ENCODE peak calls at places on chromosomes 4 and X, in six cellular contexts. S is stomach; C is tibial nerve; Q is pancreas; N is CD8-positive, alpha-beta T cell; E is IMR-90. K is an unnamed sample. For H3K4me1 and H3K27me3, the result is how much of the 10 kb centered on the place peaks cover.

GRCh38 chrX:128975716-128976115 is 547.6 kb downstream of the SMARCA1 start:
- DNase-seq in N (no peak), S (peak), C (peak), E (no peak), Q (peak), K (no peak)

GRCh38 chr4:53644607-53645006 is 53.3 kb upstream of the LNX1 start:
- DNase-seq in N (no peak), Q (peak), S (peak), E (no peak), C (no peak), K (peak)

GRCh38 chr4:133149932-133150642 is 993 bp downstream of the PCDH10 start:
- DNase-seq in E (no peak), S (no peak), N (no peak), Q (no peak), C (no peak), K (no peak)

GRCh38 chr4:180281726-180282125 is 1961.5 kb upstream of the TENM3 start:
- DNase-seq in Q (no peak), E (no peak), N (no peak), S (no peak), C (no peak), K (no peak)

GRCh38 chr4:21544410-21544809 is 404.2 kb downstream of the KCNIP4 start:
- DNase-seq in Q (no peak), E (no peak), N (no peak), C (no peak), S (no peak), K (no peak)

GRCh38 chrX:50638123-50638522 is 167.5 kb upstream of the DGKK start:
- DNase-seq in N (no peak), E (no peak), C (no peak), S (no peak), Q (no peak), K (peak)

GRCh38 chr4:154683956-154684681 is 59.7 kb upstream of the LRAT start:
- DNase-seq in C (no peak), S (no peak), Q (no peak), E (no peak), N (no peak), K (no peak)

GRCh38 chrX:10110984-10111363 is 45.8 kb upstream of the CLCN4 start:
- DNase-seq in N (peak), C (no peak), E (no peak), Q (no peak), S (no peak), K (no peak)

GRCh38 chr4:2944091-2944482 is 19.1 kb downstream of the NOP14 start:
- DNase-seq in S (no peak), Q (no peak), N (peak), C (no peak), E (no peak), K (no peak)

GRCh38 chr4:121140712-121141111 is 23.4 kb downstream of the TNIP3 start:
- DNase-seq in C (no peak), N (no peak), S (no peak), Q (no peak), E (peak), K (no peak)

GRCh38 chr4:38673109-38673978 is 9.3 kb downstream of the KLF3 start:
- DNase-seq in C (peak), S (peak), Q (no peak), E (no peak), N (no peak), K (peak)

GRCh38 chrX:5051831-5052491 is 1176.7 kb downstream of the NLGN4X start:
- DNase-seq in Q (no peak), C (peak), E (no peak), N (no peak), S (no peak), K (peak)

GRCh38 chrX:47662144-47662657 is 3.2 kb upstream of the UXT start:
- DNase-seq in S (no peak), C (no peak), N (no peak), Q (no peak), E (peak), K (no peak)

GRCh38 chr4:67892905-67893304 is 9.1 kb upstream of the TMPRSS11D start:
- DNase-seq in E (no peak), Q (no peak), N (no peak), C (no peak), S (no peak), K (no peak)

GRCh38 chr4:153209410-153209809 is 5.2 kb downstream of the TRIM2 start:
- DNase-seq in S (peak), E (no peak), Q (no peak), C (no peak), N (no peak), K (no peak)

GRCh38 chrX:42748067-42748850 is 29.7 kb downstream of the PPP1R2C start:
- DNase-seq in Q (no peak), S (no peak), N (no peak), C (no peak), E (peak), K (no peak)

GRCh38 chrX:53082773-53083616 is 828 bp downstream of the TSPYL2 start:
- DNase-seq in Q (no peak), C (no peak), E (no peak), N (no peak), S (no peak), K (no peak)

GRCh38 chr4:135434936-135435335 is 1233.3 kb upstream of the PABPC4L start:
- DNase-seq in S (no peak), N (no peak), E (no peak), Q (no peak), C (no peak), K (no peak)

GRCh38 chr4:184763150-184763780 is 29.4 kb upstream of the CENPU start:
- DNase-seq in E (peak), S (no peak), C (no peak), Q (no peak), N (no peak), K (no peak)

GRCh38 chr4:3317656-3318211 is 24.9 kb downstream of the RGS12 start:
- DNase-seq in S (peak), E (no peak), Q (peak), C (no peak), N (no peak), K (no peak)

GRCh38 chr4:144399927-144400326 is 246.0 kb upstream of the HHIP start:
- DNase-seq in E (peak), S (no peak), C (peak), Q (no peak), N (no peak), K (no peak)

GRCh38 chrX:12548746-12549145 is 242.5 kb upstream of the PRPS2 start:
- DNase-seq in N (no peak), S (no peak), C (no peak), Q (no peak), E (peak), K (no peak)

GRCh38 chr4:104421576-104421975 is 73.1 kb downstream of the CXXC4 start:
- DNase-seq in C (no peak), E (no peak), S (no peak), Q (no peak), N (no peak), K (no peak)

GRCh38 chrX:155695419-155695818 is 82.7 kb upstream of the TMLHE start:
- DNase-seq in N (no peak), E (no peak), C (no peak), Q (no peak), S (no peak), K (no peak)

GRCh38 chr4:23680616-23681518 is 209.0 kb downstream of the PPARGC1A start:
- DNase-seq in E (peak), Q (no peak), S (no peak), N (no peak), C (no peak), K (no peak)

DNA sequence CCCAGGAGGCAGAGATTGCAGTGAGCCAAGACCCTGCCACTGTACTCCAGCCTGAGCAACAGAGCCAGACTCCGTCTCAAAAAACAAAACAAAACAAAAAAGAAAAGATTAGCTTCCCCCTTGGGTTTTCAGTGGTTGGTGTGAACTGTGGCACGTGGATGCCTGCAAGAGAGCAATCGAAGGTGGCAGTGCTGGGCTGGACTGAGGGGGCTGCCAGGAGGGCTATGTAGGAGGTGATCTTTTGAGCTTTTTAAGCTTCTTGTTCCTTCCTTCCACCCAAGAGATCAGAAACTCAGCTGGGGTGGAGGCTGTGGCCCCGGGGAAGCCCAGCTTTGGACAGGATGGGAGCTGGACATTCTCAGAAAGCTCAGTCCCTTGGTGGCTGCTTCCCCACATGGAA is 49.6 kb downstream of the PRPS1 start:
- DNase-seq in N (no peak), E (no peak), Q (no peak), S (no peak), C (no peak), K (no peak)
- H3K4me1 ChIP-seq in N (half or more), E (under half), Q (under half), S (under half), C (half or more), K (half or more)

GRCh38 chrX:143635915-143636314 is at the start of gene SLITRK4:
- DNase-seq in Q (no peak), E (no peak), C (no peak), S (no peak), N (no peak), K (no peak)

GRCh38 chrX:143634701-143635442 is 1.0 kb downstream of the SLITRK4 start:
- DNase-seq in E (no peak), C (no peak), S (no peak), Q (peak), N (no peak), K (peak)

GRCh38 chrX:143634373-143634685 is 1.6 kb downstream of the SLITRK4 start:
- DNase-seq in E (no peak), C (no peak), N (no peak), Q (peak), S (no peak), K (no peak)

GRCh38 chrX:143632625-143633387 is 3.1 kb downstream of the SLITRK4 start:
- DNase-seq in N (no peak), S (no peak), C (no peak), E (no peak), Q (no peak), K (no peak)

GRCh38 chrX:143633530-143634372 is 2.1 kb downstream of the SLITRK4 start:
- DNase-seq in S (no peak), Q (peak), E (no peak), C (no peak), N (no peak), K (peak)
- H3K4me3 ChIP-seq in S (peak), Q (peak), E (no peak), C (peak), N (no peak), K (peak)

DNA sequence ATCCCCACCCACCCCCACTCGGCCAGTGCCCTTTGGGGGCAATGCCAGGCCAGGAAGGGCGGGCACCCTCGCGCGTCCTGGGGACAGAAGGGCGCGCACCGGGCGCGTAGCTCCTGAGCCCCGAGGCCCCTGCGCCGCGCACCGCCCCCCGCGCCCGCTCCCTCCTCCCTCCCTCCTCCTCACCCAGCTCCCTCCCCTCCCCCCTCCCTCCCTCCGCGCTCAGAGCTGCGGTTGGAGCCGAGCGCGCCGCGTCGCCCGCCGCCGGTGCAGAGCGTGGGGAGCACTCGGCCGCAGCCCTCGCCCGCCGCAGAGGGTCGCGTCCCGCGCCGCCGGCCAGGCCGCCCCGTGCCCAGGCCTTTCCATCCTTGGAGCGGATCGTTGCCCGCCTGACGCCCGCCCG is at the start of gene ATP2B3:
- DNase-seq in E (no peak), Q (no peak), S (no peak), N (no peak), C (no peak), K (no peak)
- H3K27me3 ChIP-seq in E (under half), Q (under half), S (under half), N (under half), C (under half), K (under half)

DNA sequence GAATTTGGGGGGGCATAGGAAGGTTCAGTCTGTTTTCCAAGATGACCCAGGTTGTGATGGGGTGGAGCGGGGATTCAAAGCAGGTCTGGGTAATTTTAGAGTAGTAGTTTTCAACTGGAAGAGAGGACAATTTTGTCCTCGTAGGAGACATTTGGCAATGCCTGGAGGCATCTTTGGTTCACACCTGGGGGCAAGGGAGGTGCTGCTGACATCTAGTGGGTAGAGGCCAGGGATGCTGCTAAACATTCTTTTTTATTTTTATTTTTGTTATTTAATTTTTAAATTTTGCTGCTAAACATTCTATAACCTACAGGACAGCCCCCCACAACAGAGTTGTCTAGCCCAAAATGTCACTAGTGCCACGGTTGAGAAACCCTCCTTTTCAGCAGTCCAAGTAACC is 1.9 kb downstream of the RAB9A start:
- DNase-seq in S (no peak), C (no peak), N (peak), E (no peak), Q (no peak), K (no peak)
- H3K4me1 ChIP-seq in S (half or more), C (under half), N (under half), E (under half), Q (under half), K (under half)

GRCh38 chr4:119206178-119206577 is 6.3 kb upstream of the USP53 start:
- DNase-seq in S (no peak), N (no peak), C (no peak), Q (no peak), E (no peak), K (no peak)
- H3K4me3 ChIP-seq in S (no peak), N (no peak), C (no peak), Q (no peak), E (no peak), K (no peak)

K was measured in lower lobe of right lung.